ENCODE peak calls at places on chromosomes 3 and 15, in seven cellular contexts. M is esophagus squamous epithelium, V is ovary, N is IMR-90, B is suprapubic skin, U is heart left ventricle, F is stomach. R is an unnamed sample. For H3K27me3, the result is how much of the 10 kb centered on the place peaks cover.

GRCh38 chr3:23620616-23621015 is 185.1 kb upstream of the UBE2E1 start:
- DNase-seq in M (no peak), V (no peak), N (no peak), B (no peak), U (no peak), F (no peak), R (no peak)

GRCh38 chr3:47825590-47825989 is 22.7 kb downstream of the DHX30 start:
- DNase-seq in M (no peak), V (no peak), N (no peak), B (no peak), U (no peak), F (no peak), R (no peak)

GRCh38 chr3:152458725-152459515 is 190.2 kb downstream of the MBNL1 start:
- DNase-seq in M (no peak), V (no peak), N (peak), B (no peak), U (no peak), F (no peak), R (no peak)

GRCh38 chr15:101062063-101062462 is 142.9 kb downstream of the LRRK1 start:
- DNase-seq in M (no peak), V (no peak), N (no peak), B (peak), U (no peak), F (no peak), R (no peak)

GRCh38 chr3:43866529-43867353 is 176.0 kb downstream of the ABHD5 start:
- DNase-seq in M (no peak), V (no peak), N (peak), B (peak), U (no peak), F (no peak), R (no peak)

GRCh38 chr3:30631237-30631961 is 25.0 kb downstream of the TGFBR2 start:
- DNase-seq in M (no peak), V (no peak), N (no peak), B (no peak), U (no peak), F (no peak), R (no peak)

GRCh38 chr15:99997112-99997651 is 263.9 kb upstream of the LYSMD4 start:
- DNase-seq in M (no peak), V (no peak), N (no peak), B (peak), U (no peak), F (peak), R (no peak)

GRCh38 chr3:190345027-190345821 is 23.0 kb upstream of the CLDN1 start:
- DNase-seq in M (no peak), V (peak), N (peak), B (no peak), U (peak), F (no peak), R (no peak)

GRCh38 chr15:78104566-78105500 is 12.5 kb downstream of the SH2D7 start:
- DNase-seq in M (no peak), V (no peak), N (no peak), B (no peak), U (no peak), F (no peak), R (peak)

GRCh38 chr3:172107403-172107802 is 68.0 kb downstream of the FNDC3B start:
- DNase-seq in M (no peak), V (no peak), N (no peak), B (no peak), U (no peak), F (no peak), R (no peak)

GRCh38 chr3:60490992-60491391 is 760.3 kb downstream of the FHIT start:
- DNase-seq in M (no peak), V (no peak), N (no peak), B (no peak), U (no peak), F (no peak), R (no peak)

GRCh38 chr3:45365060-45365459 is 23.3 kb upstream of the LARS2 start:
- DNase-seq in M (no peak), V (no peak), N (peak), B (no peak), U (no peak), F (no peak), R (no peak)

GRCh38 chr3:125137432-125138033 is 75.0 kb downstream of the SLC12A8 start:
- DNase-seq in M (no peak), V (no peak), N (peak), B (no peak), U (no peak), F (no peak), R (no peak)

GRCh38 chr3:29802057-29802456 is 521.2 kb downstream of the RBMS3 start:
- DNase-seq in M (no peak), V (no peak), N (no peak), B (no peak), U (no peak), F (no peak), R (no peak)

GRCh38 chr3:187709155-187709554 is 6.8 kb upstream of the RTP2 start:
- DNase-seq in M (no peak), V (no peak), N (no peak), B (no peak), U (no peak), F (no peak), R (no peak)

GRCh38 chr3:131036200-131036816 is 9.6 kb downstream of the NEK11 start:
- DNase-seq in M (no peak), V (no peak), N (peak), B (no peak), U (no peak), F (no peak), R (no peak)

GRCh38 chr3:115100172-115100571 is 46.9 kb downstream of the ZBTB20 start:
- DNase-seq in M (no peak), V (peak), N (peak), B (no peak), U (no peak), F (no peak), R (no peak)

GRCh38 chr3:187838016-187838535 is 92.8 kb upstream of the BCL6 start:
- DNase-seq in M (no peak), V (no peak), N (no peak), B (no peak), U (no peak), F (no peak), R (no peak)

GRCh38 chr3:170814822-170815221 is 55.2 kb downstream of the RPL22L1 start:
- DNase-seq in M (no peak), V (no peak), N (no peak), B (no peak), U (no peak), F (no peak), R (no peak)

GRCh38 chr15:41930221-41930866 is 36.5 kb upstream of the SPTBN5 start:
- DNase-seq in M (no peak), V (no peak), N (peak), B (no peak), U (peak), F (no peak), R (no peak)

GRCh38 chr3:32815812-32816438 is 1.9 kb upstream of the TRIM71 start:
- DNase-seq in M (no peak), V (no peak), N (no peak), B (peak), U (no peak), F (no peak), R (no peak)
- H3K4me3 ChIP-seq in M (peak), V (no peak), N (no peak), B (peak), U (peak), F (peak), R (no peak)

GRCh38 chr15:28096411-28096719 is 2.8 kb downstream of the OCA2 start:
- DNase-seq in M (no peak), V (no peak), N (no peak), B (no peak), U (no peak), F (no peak), R (no peak)

GRCh38 chr15:28098360-28098765 is 752 bp downstream of the OCA2 start:
- DNase-seq in M (no peak), V (no peak), N (no peak), B (peak), U (no peak), F (no peak), R (no peak)

GRCh38 chr15:28094732-28095521 is 4.2 kb downstream of the OCA2 start:
- DNase-seq in M (no peak), V (no peak), N (no peak), B (peak), U (no peak), F (peak), R (peak)

GRCh38 chr15:28097656-28098359 is 1.3 kb downstream of the OCA2 start:
- DNase-seq in M (no peak), V (no peak), N (no peak), B (peak), U (no peak), F (no peak), R (no peak)

DNA sequence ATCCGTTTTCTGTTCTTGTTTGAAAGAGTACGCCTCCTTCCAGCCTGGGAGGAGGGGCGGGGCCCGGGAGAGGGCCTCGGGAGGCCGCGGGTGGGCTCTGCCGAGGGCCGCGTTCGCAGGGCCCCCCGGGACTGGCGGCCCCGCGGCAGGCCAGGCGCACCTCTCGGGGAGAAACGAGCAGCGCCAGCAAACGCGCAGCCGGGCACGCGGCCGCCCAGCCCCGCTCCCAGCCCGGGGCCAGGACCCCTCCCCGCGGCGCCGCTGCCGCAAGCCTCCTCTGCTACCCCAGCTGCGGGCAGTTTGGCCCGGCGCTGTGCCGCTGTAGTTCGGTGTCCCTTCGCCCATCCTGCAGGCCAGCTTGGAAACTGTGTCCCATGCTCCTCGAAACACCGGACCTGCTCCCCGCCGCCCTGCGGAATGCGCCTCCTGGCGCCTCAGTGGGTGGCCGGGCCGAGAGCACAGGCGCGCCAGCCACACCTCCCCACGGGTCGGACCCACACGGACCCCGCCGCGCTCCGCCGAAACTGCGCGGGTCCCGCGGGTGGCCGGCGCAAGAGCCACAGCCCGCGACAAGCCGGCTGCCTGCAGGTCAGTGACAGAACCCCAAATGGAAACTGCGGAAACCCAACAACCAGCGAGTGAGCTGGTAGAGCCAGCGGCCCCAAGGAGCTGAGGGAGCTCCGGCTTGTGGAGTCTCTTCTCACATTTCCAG is 2.2 kb downstream of the OCA2 start:
- DNase-seq in M (no peak), V (no peak), N (no peak), B (peak), U (no peak), F (no peak), R (no peak)
- H3K27me3 ChIP-seq in M (under half), V (under half), N (half or more), B (under half), U (half or more), F (under half), R (under half)

DNA sequence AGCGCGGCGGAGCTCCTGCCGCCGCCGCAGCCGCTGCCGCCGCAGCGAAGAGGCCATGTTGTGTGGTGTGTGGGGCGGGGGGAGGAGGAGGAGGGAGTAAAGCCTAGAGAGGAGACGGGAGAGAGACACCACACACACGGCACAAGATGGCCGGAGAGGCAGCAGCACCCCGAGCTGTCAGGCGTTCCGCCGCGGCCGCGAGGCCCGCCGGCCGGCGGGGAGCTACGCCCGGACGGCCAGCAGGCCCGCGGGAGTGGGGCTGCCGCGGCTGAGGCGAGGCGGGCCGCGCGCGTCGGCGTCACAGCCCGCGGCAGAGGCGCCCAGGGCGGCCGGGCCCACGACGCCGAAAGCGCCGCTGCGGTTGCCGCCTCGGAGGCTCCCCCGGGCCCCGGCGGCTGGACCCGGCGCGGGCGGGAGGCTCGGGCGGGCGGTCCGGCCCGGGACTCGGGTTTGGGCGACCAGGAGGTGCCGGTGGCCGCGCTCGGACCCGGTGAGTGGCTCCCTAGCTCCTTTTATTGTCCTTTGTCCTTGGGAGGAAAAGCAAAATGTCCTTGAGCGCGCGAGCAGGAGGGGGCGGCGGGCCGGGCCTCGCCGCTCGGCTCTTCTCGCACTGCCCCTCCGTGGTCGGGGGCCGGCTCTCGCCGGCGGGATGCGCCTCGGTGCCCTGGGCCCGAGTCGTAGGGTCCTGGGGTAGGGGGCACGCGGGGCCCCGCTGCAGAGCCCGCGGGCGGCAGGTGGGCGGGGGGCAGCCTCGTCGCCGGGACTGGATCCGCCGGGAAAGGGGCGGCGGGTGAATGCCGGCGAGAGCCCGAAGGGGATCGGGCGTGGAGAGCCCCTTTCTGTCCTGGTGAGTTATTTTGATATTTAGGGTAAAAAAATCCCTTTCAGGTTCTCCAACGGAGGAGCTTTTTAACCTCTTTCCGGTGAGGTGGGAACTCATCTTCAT is 17.2 kb upstream of the CHD2 start:
- DNase-seq in M (peak), V (peak), N (no peak), B (no peak), U (peak), F (no peak), R (peak)
- TF ChIP-seq POLR2A in M (peak), V (peak), N (peak), B (peak), U (peak), F (no peak), R (peak)

GRCh38 chr3:69764861-69765260 is 25.6 kb downstream of the MITF start:
- DNase-seq in M (no peak), V (no peak), N (no peak), B (no peak), U (no peak), F (no peak), R (no peak)

GRCh38 chr3:69761896-69762789 is 22.9 kb downstream of the MITF start:
- DNase-seq in M (no peak), V (no peak), N (peak), B (no peak), U (no peak), F (no peak), R (no peak)

GRCh38 chr3:69763458-69763857 is 24.2 kb downstream of the MITF start:
- DNase-seq in M (no peak), V (no peak), N (no peak), B (no peak), U (no peak), F (no peak), R (no peak)

GRCh38 chr3:69762790-69763229 is 23.5 kb downstream of the MITF start:
- DNase-seq in M (no peak), V (no peak), N (no peak), B (no peak), U (no peak), F (no peak), R (no peak)

GRCh38 chr3:69763976-69764851 is 24.9 kb downstream of the MITF start:
- DNase-seq in M (no peak), V (no peak), N (no peak), B (no peak), U (no peak), F (no peak), R (no peak)
- H3K4me3 ChIP-seq in M (peak), V (peak), N (no peak), B (peak), U (no peak), F (no peak), R (no peak)

DNA sequence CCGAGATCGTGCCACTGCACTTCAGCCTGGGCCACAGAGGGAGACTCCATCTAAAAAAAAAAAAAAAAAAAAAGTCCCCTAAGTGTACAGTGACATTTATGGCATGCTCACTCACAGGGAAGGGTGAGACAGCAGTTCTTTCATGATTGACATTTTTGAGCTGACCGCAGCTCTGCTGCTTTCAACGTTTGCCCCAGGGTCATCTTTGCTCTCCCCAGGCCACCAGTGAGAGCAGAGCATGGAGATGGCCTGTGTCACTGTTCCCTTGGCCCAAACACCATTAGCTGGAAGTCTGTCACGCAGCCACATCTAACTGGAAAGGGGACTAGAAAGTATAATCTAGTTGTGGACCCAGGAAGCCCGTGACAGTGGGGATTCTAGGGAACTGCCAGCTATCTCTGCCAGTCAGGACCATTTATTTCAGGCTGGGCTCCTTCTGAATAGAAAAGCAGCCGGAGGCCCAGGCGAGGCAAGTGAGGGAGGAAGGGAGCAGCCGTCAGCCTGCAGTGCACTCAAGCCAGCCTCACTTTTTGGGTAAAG is 193.4 kb upstream of the HES1 start:
- DNase-seq in M (no peak), V (no peak), N (no peak), B (no peak), U (no peak), F (no peak), R (no peak)
- H3K27me3 ChIP-seq in M (under half), V (under half), N (under half), B (under half), U (under half), F (under half), R (under half)

GRCh38 chr15:40353697-40354096 is 2.9 kb downstream of the PHGR1 start:
- DNase-seq in M (no peak), V (no peak), N (no peak), B (no peak), U (peak), F (peak), R (peak)
- TF ChIP-seq POLR2A in M (no peak), V (no peak), N (no peak), B (no peak), U (no peak), F (no peak), R (no peak)

DNA sequence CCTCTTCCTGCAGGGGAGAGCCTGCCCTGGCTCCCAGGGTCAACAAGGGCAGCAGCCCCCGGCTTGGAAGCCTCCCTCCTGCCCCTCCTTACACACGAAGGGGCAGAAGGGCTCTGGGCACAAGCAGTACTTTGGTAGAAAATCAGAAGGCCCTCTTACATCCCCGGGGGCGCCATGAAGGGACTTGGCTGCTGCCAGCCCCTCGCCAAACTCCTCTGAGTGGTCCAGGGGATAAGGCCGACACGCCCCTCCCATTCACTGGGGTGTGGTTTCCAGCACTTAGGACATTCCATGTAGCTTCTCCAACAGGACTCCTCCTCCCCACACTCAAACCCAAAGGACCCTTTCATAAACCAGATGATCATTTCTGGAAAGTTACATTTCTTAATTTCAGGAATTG is 1.2 kb upstream of the ST8SIA2 start:
- DNase-seq in M (no peak), V (no peak), N (no peak), B (no peak), U (no peak), F (no peak), R (no peak)
- H3K4me3 ChIP-seq in M (no peak), V (no peak), N (no peak), B (no peak), U (no peak), F (no peak), R (no peak)

GRCh38 chr3:109165905-109166304 is 29.4 kb downstream of the C3orf85 start:
- DNase-seq in M (no peak), V (no peak), N (no peak), B (no peak), U (no peak), F (no peak), R (no peak)
- H3K27me3 ChIP-seq in M (under half), V (under half), N (under half), B (under half), U (under half), F (under half), R (under half)

GRCh38 chr3:155853214-155854146 is 747 bp downstream of the SLC33A1 start:
- DNase-seq in M (no peak), V (no peak), N (peak), B (peak), U (peak), F (peak), R (peak)

GRCh38 chr3:155859859-155860258 is 5.6 kb upstream of the SLC33A1 start:
- DNase-seq in M (no peak), V (no peak), N (peak), B (no peak), U (no peak), F (no peak), R (no peak)

GRCh38 chr3:155854147-155854940 is at the start of gene SLC33A1:
- DNase-seq in M (peak), V (peak), N (peak), B (peak), U (peak), F (peak), R (peak)
- TF ChIP-seq POLR2A in M (peak), V (peak), N (peak), B (peak), U (peak), F (no peak), R (peak)

GRCh38 chr3:71681224-71681668 is 44.0 kb downstream of the EIF4E3 start:
- DNase-seq in M (no peak), V (peak), N (peak), B (no peak), U (peak), F (peak), R (no peak)
- H3K4me3 ChIP-seq in M (peak), V (no peak), N (no peak), B (no peak), U (no peak), F (no peak), R (no peak)